ENCODE peak calls at places on chromosomes 1 and 21, in five cellular contexts. E is IMR-90, V is progenitor cell of endocrine pancreas, N is HCT116, Z is natural killer cell. U is an unnamed sample.

GRCh38 chr1:227257964-227258363 is 60.3 kb downstream of the CDC42BPA start:
- DNase-seq in E (no peak), V (no peak), N (no peak), Z (no peak), U (no peak)

GRCh38 chr1:205972081-205972480 is 28.8 kb upstream of the SLC26A9 start:
- DNase-seq in E (no peak), V (no peak), N (no peak), Z (no peak), U (no peak)

GRCh38 chr1:84265867-84266266 is 35.6 kb upstream of the SAMD13 start:
- DNase-seq in E (no peak), V (no peak), N (no peak), Z (no peak), U (no peak)

GRCh38 chr1:22428672-22429071 is 23.0 kb upstream of the ZBTB40 start:
- DNase-seq in E (peak; percentile 59), V (no peak), N (peak; percentile 69), Z (peak; percentile 20), U (no peak)

GRCh38 chr1:147800852-147801251 is 40.5 kb upstream of the GJA5 start:
- DNase-seq in E (no peak), V (no peak), N (no peak), Z (no peak), U (no peak)

GRCh38 chr1:111209622-111210021 is 9.2 kb upstream of the DENND2D start:
- DNase-seq in E (no peak), V (no peak), N (no peak), Z (no peak), U (no peak)

GRCh38 chr1:119361611-119362010 is 7.0 kb upstream of the HAO2 start:
- DNase-seq in E (no peak), V (no peak), N (no peak), Z (no peak), U (no peak)

GRCh38 chr1:18104546-18105100 is 3.0 kb upstream of the IGSF21 start:
- DNase-seq in E (no peak), V (no peak), N (no peak), Z (no peak), U (no peak)

GRCh38 chr1:11784256-11784992 is 21.3 kb downstream of the MTHFR start:
- DNase-seq in E (no peak), V (no peak), N (no peak), Z (no peak), U (no peak)

GRCh38 chr21:45985471-45986315 is 4.1 kb downstream of the COL6A1 start:
- DNase-seq in E (no peak), V (no peak), N (no peak), Z (no peak), U (no peak)
- TF ChIP-seq CTCF in E (no peak), V (no peak), N (no peak), Z (no peak), U (no peak)

GRCh38 chr1:244642526-244642925 is 10.4 kb upstream of the DESI2 start:
- DNase-seq in E (no peak), V (no peak), N (no peak), Z (no peak), U (no peak)

GRCh38 chr1:244639561-244639960 is 13.4 kb upstream of the DESI2 start:
- DNase-seq in E (no peak), V (no peak), N (no peak), Z (no peak), U (no peak)

GRCh38 chr1:244633140-244633539 is 19.8 kb upstream of the DESI2 start:
- DNase-seq in E (no peak), V (no peak), N (no peak), Z (no peak), U (no peak)

GRCh38 chr1:244640917-244641316 is 12.0 kb upstream of the DESI2 start:
- DNase-seq in E (no peak), V (no peak), N (no peak), Z (no peak), U (no peak)

GRCh38 chr1:244636488-244637259 is 16.3 kb upstream of the DESI2 start:
- DNase-seq in E (no peak), V (no peak), N (no peak), Z (no peak), U (no peak)
- TF ChIP-seq CTCF in E (no peak), V (no peak), N (no peak), Z (no peak), U (no peak)

DNA sequence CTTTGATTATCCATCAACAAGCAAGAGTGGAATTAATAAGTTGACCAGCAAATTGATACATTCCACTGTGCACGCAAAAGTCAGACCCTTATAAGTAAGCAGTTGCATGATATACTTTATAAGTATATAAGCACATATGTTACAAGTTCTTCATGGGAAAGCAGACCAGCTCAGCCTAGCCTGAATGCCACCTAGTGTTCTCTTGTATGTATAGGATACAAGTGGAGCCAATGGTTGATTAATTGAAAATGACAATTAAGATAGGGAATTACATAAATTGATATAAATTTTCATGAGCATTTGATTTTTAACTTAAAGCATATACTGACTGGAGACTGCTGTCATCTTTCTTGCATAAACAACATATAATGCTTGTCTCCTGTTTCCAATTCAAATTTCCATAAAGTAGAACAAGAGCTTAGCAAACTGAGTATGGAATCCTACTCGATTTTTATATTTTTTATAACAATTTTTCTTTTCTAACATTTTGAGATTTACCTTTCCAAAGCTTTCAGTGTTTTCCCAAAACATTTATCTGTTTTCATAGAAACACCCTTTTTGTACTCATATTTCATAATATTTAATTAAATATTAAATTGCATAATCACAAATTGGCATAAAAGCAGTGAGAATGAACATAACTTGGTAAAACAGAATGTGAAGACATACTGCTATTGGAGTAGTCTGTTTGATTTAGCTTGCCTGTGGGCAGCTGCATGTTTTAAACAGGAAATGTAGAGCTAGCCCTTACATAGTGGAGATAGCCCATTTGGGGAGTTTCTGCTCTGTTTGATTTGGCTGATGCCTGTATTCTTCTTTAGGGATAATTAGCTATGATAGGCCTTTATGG is 62.8 kb downstream of the MAGI3 start:
- DNase-seq in E (peak; percentile 66), V (no peak), N (peak; percentile 39), Z (no peak), U (no peak)
- TF ChIP-seq CTCF in E (peak; percentile 55), V (peak; percentile 56), N (peak; percentile 60), Z (no peak), U (peak; percentile 49)

GRCh38 chr1:180238675-180239074 is 8.6 kb downstream of the LHX4 start:
- DNase-seq in E (no peak), V (no peak), N (no peak), Z (no peak), U (no peak)

GRCh38 chr1:180239145-180240096 is 9.4 kb downstream of the LHX4 start:
- DNase-seq in E (no peak), V (no peak), N (no peak), Z (no peak), U (no peak)

GRCh38 chr1:180235502-180236239 is 5.6 kb downstream of the LHX4 start:
- DNase-seq in E (no peak), V (no peak), N (no peak), Z (no peak), U (no peak)

GRCh38 chr1:180236698-180237509 is 6.8 kb downstream of the LHX4 start:
- DNase-seq in E (no peak), V (no peak), N (no peak), Z (no peak), U (no peak)

DNA sequence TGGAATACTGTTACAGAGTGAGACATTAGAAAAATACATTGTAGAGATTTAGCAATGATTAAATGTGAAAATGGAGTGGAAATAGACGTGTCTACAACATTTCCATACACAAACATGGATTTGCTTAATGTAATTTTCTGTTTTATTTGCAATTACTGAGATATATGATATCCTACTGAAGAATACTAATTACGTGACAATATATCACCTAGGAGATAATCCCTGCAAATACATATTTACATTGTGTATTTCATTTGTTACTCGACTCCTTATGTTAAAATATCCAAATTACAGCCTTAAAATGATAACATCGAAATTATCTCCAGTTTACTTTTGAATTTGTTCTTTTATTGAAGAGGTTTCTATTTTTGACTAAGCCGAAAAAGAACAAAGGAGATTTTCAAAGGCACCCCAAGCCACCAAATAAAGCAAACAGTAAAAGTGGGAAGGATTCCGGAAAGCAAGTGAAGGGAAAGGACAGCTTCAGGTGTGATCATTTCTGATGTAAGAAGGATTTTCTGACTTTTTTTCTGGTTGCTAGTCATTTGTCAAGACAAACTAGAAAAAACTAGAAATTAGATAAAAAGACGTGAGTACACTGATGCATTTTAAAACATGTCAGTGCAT is 7.9 kb downstream of the LHX4 start:
- DNase-seq in E (no peak), V (no peak), N (no peak), Z (no peak), U (no peak)
- TF ChIP-seq CTCF in E (no peak), V (no peak), N (no peak), Z (no peak), U (no peak)

GRCh38 chr1:99639408-99639807 is 6.5 kb upstream of the PALMD start:
- DNase-seq in E (no peak), V (no peak), N (no peak), Z (no peak), U (no peak)

GRCh38 chr1:99642053-99642452 is 3.9 kb upstream of the PALMD start:
- DNase-seq in E (no peak), V (no peak), N (no peak), Z (no peak), U (no peak)

GRCh38 chr1:99639945-99640344 is 6.0 kb upstream of the PALMD start:
- DNase-seq in E (no peak), V (no peak), N (no peak), Z (no peak), U (no peak)

GRCh38 chr1:99641558-99641957 is 4.4 kb upstream of the PALMD start:
- DNase-seq in E (no peak), V (no peak), N (no peak), Z (no peak), U (no peak)

GRCh38 chr1:99640672-99641071 is 5.2 kb upstream of the PALMD start:
- DNase-seq in E (no peak), V (no peak), N (no peak), Z (no peak), U (no peak)
- TF ChIP-seq CTCF in E (no peak), V (no peak), N (no peak), Z (no peak), U (no peak)

U was measured in D721Med.